ENCODE peak calls at places on chromosomes 12 and 14, in five cellular contexts. V is cardiac muscle cell, K is H9, L is sigmoid colon, Z is body of pancreas. I is an unnamed sample.

GRCh38 chr12:127819066-127819465 is 447.9 kb upstream of the TMEM132C start:
- DNase-seq in Z (no peak), K (no peak), V (no peak), L (no peak), I (no peak)

GRCh38 chr14:95535226-95536021 is 574 bp downstream of the GLRX5 start:
- DNase-seq in V (no peak), L (no peak), K (no peak), Z (no peak), I (no peak)

GRCh38 chr14:30751646-30752416 is 122.5 kb upstream of the COCH start:
- DNase-seq in L (no peak), V (no peak), K (no peak), Z (no peak), I (no peak)

GRCh38 chr12:62716866-62717477 is 218.0 kb downstream of the PPM1H start:
- DNase-seq in L (no peak), K (no peak), V (no peak), Z (no peak), I (no peak)

GRCh38 chr14:29971101-29971500 is 43.5 kb upstream of the PRKD1 start:
- DNase-seq in Z (no peak), K (no peak), L (no peak), V (no peak), I (no peak)

GRCh38 chr12:5165296-5165970 is 121.8 kb downstream of the KCNA5 start:
- DNase-seq in L (no peak), Z (no peak), K (peak; percentile 12), V (no peak), I (no peak)

GRCh38 chr12:52828156-52829090 is 5.7 kb downstream of the KRT79 start:
- DNase-seq in V (no peak), Z (no peak), K (no peak), L (no peak), I (peak; percentile 51)

GRCh38 chr14:72801841-72802587 is 91.9 kb downstream of the DPF3 start:
- DNase-seq in V (peak; percentile 74), K (no peak), L (no peak), Z (no peak), I (no peak)

GRCh38 chr14:54981698-54982097 is 45.2 kb downstream of the WDHD1 start:
- DNase-seq in Z (no peak), V (no peak), L (no peak), K (no peak), I (peak; percentile 50)

GRCh38 chr14:63594455-63595372 is 47.0 kb downstream of the WDR89 start:
- DNase-seq in L (no peak), Z (no peak), V (no peak), K (no peak), I (no peak)

GRCh38 chr12:30154996-30155730 is 371.4 kb upstream of the TMTC1 start:
- DNase-seq in K (no peak), V (no peak), Z (no peak), L (no peak), I (peak; percentile 62)

GRCh38 chr14:37172024-37172869 is at the start of gene SLC25A21:
- DNase-seq in V (peak; percentile 86), Z (peak; percentile 81), L (peak; percentile 87), K (peak; percentile 80), I (peak; percentile 69)

GRCh38 chr12:120010661-120011230 is 21.7 kb downstream of the BICDL1 start:
- DNase-seq in K (no peak), V (no peak), L (no peak), Z (no peak), I (no peak)

DNA sequence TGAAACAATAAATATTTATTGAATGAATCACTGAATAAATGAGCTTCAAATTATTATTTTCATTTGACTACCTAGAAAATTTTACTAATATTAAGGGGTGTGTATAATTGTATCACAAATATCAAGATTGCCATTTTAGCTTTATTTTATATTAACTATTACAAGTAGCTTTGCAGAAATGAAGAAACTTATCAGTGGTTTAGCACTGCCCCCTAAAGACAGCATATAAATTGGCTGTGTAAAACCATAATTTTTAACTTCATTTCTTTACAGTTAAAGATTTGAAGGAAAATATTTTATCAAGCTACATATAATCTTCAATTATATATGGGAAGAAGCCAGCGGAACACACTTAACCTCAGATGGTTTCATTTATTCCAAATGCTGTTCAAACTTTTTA is 11.4 kb downstream of the GARIN6 start:
- DNase-seq in K (no peak), Z (no peak), V (no peak), L (no peak), I (peak; percentile 2)
- TF ChIP-seq CTCF in K (peak; percentile 55), Z (no peak), V (no peak), L (no peak), I (no peak)

GRCh38 chr12:103626498-103626897 is 39.4 kb downstream of the STAB2 start:
- DNase-seq in Z (peak; percentile 57), V (peak; percentile 44), K (peak; percentile 49), L (peak; percentile 83), I (peak; percentile 47)
- TF ChIP-seq CTCF in Z (peak; percentile 57), V (no peak), K (peak; percentile 30), L (no peak), I (no peak)

GRCh38 chr14:80781968-80782367 is 159.6 kb downstream of the CEP128 start:
- DNase-seq in Z (no peak), K (no peak), L (no peak), V (no peak), I (peak; percentile 13)

GRCh38 chr14:80787876-80788275 is 153.7 kb downstream of the CEP128 start:
- DNase-seq in Z (no peak), V (no peak), L (no peak), K (no peak), I (no peak)

GRCh38 chr14:80784824-80785223 is 156.7 kb downstream of the CEP128 start:
- DNase-seq in Z (no peak), L (no peak), K (no peak), V (no peak), I (peak; percentile 52)
- TF ChIP-seq CTCF in Z (no peak), L (no peak), K (no peak), V (peak; percentile 10), I (no peak)

DNA sequence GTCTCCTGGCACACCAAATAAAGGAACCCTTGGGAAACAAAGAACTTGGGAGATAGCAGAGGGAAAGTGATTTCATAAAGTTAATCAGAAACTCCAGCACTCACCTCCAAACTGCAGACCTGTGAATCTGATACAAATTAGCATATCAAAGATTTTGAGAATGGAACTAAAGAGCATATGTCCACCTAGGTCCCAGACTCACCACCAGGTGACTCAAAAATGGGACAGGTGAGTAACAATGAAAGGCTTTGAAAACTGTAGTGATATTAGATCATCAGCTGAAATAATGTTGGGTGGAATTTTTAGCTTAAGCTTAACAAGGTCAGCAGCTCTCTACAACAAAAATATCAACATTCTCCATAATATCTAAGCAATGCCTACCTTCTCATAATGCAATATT is 214.8 kb downstream of the RERGL start:
- DNase-seq in V (no peak), Z (no peak), K (no peak), L (no peak), I (no peak)
- TF ChIP-seq CTCF in V (no peak), Z (no peak), K (peak; percentile 54), L (no peak), I (no peak)

DNA sequence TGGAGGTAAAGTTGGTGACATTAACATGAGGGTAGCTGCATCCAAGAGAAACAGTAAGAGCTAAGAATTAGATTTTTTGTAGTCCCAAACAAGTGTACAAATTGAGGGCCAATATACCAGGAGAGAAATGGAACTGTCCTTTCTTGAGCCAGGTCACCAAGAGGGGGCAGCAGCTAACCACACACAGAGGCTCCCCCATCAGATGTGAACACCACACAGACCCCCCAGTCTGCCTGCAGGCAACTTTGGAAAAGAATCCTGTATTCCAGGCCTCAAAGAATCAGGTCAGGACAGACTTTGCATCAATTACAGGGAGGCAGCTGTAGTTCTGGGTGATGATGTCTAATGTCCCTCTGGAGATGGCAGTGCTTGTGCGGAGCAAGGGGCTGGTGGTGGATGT is 77.9 kb downstream of the SPTB start:
- DNase-seq in V (peak; percentile 49), Z (no peak), L (no peak), K (peak; percentile 63), I (peak; percentile 32)
- TF ChIP-seq CTCF in V (peak; percentile 32), Z (no peak), L (no peak), K (peak; percentile 84), I (peak; percentile 50)

DNA sequence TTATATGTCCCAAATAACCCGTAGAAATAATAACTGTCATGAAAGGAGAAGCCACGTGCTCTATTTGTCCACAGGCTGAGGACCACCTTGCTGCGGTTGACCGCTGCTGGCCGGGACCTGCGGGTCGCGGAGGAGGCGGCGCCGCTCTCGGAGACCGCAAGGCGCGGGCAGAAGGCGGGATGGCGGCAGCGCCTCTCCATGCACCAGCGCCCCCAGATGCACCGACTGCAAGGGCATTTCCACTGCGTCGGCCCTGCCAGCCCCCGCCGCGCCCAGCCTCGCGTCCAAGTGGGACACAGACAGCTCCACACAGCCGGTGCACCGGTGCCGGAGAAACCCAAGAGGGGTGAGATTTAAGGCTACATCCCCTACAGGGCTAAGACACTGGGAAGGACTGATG is 21.0 kb downstream of the RPGRIP1 start:
- DNase-seq in V (peak; percentile 58), L (no peak), K (peak; percentile 66), Z (peak; percentile 13), I (no peak)
- TF ChIP-seq CTCF in V (no peak), L (no peak), K (peak; percentile 39), Z (no peak), I (no peak)

GRCh38 chr14:104820669-104821228 is 19.8 kb downstream of the ZBTB42 start:
- DNase-seq in K (peak; percentile 85), V (peak; percentile 80), L (peak; percentile 79), Z (peak; percentile 41), I (peak; percentile 84)
- TF ChIP-seq CTCF in K (peak; percentile 64), V (peak; percentile 67), L (no peak), Z (peak; percentile 51), I (peak; percentile 78)

DNA sequence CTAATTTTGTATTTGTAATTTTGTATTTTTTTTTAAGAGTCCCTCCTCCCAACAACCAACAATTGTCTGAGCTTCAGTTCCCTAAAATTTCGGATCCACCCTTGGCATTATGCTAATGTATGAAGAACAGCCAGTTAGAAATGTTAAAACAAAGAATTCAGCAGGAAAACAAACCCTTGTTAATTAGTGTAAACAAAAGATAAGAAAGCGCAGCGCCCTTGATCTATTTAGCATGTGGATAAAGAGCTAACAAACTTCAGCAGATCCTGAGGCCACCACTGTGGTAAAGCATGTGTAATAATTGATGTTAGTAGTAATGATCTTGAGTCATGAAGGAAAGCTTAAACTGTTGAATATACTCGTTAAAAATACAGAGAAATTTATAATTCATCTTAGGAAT is 199.8 kb downstream of the TMX1 start:
- DNase-seq in V (no peak), Z (no peak), K (no peak), L (no peak), I (no peak)
- TF ChIP-seq CTCF in V (no peak), Z (no peak), K (no peak), L (no peak), I (no peak)

GRCh38 chr12:78229491-78230209 is 399.0 kb downstream of the NAV3 start:
- DNase-seq in Z (peak; percentile 27), K (peak; percentile 71), V (peak; percentile 28), L (no peak), I (peak; percentile 76)
- TF ChIP-seq CTCF in Z (peak; percentile 36), K (peak; percentile 80), V (peak; percentile 78), L (no peak), I (peak; percentile 77)

I was measured in cardiac fibroblast.